ENCODE peak calls at places on chromosome 7, in nine cellular contexts. I is putamen; Q is NCI-H1436; O is AG10803; A is activated naive CD8-positive, alpha-beta T cell treated with anti-CD3 and anti-CD28 coated beads, Interleukin-2, amount 50 U/mL, for 16 hours; W is stimulated activated naive CD8-positive, alpha-beta T cell treated with anti-CD3 and anti-CD28 coated beads, Interleukin-15, Interleukin-2, amounts not matched to agents 100 U/mL and 50 U/mL, for 24 hours; F is iPS-NIHi11; J is aorta; C is NB4. E is an unnamed sample.

GRCh38 chr7:16646427-16647081 is 573 bp downstream of the BZW2 start:
- DNase-seq in I (peak), Q (no peak), O (no peak), A (peak), W (peak), F (no peak), J (peak), C (peak), E (no peak)

GRCh38 chr7:150556521-150557138 is 10.6 kb upstream of the GIMAP4 start:
- DNase-seq in I (no peak), Q (no peak), O (no peak), A (no peak), W (no peak), F (no peak), J (no peak), C (no peak), E (no peak)

GRCh38 chr7:150826061-150826849 is 25.7 kb downstream of the TMEM176A start:
- DNase-seq in I (no peak), Q (no peak), O (no peak), A (no peak), W (no peak), F (no peak), J (no peak), C (no peak), E (no peak)

GRCh38 chr7:25305831-25306230 is 77.5 kb upstream of the NPVF start:
- DNase-seq in I (no peak), Q (no peak), O (no peak), A (no peak), W (no peak), F (no peak), J (no peak), C (no peak), E (no peak)

GRCh38 chr7:20282960-20283359 is 47.7 kb upstream of the ITGB8 start:
- DNase-seq in I (no peak), Q (no peak), O (no peak), A (no peak), W (no peak), F (no peak), J (no peak), C (no peak), E (no peak)

GRCh38 chr7:69759373-69759772 is 161.1 kb downstream of the AUTS2 start:
- DNase-seq in I (no peak), Q (no peak), O (no peak), A (no peak), W (no peak), F (no peak), J (no peak), C (no peak), E (no peak)

GRCh38 chr7:55174456-55174855 is 155.6 kb downstream of the EGFR start:
- DNase-seq in I (no peak), Q (no peak), O (no peak), A (no peak), W (no peak), F (no peak), J (no peak), C (no peak), E (no peak)

GRCh38 chr7:123285076-123285700 is 85.4 kb upstream of the SLC13A1 start:
- DNase-seq in I (no peak), Q (no peak), O (no peak), A (no peak), W (no peak), F (peak), J (no peak), C (peak), E (peak)

GRCh38 chr7:116145245-116145852 is 65.0 kb upstream of the TES start:
- DNase-seq in I (no peak), Q (no peak), O (no peak), A (no peak), W (no peak), F (no peak), J (no peak), C (no peak), E (no peak)

GRCh38 chr7:142488234-142488633 is 230.4 kb upstream of the PRSS58 start:
- DNase-seq in I (no peak), Q (no peak), O (no peak), A (no peak), W (no peak), F (no peak), J (no peak), C (no peak), E (no peak)

GRCh38 chr7:114481995-114482394 is 67.4 kb downstream of the FOXP2 start:
- DNase-seq in I (no peak), Q (peak), O (peak), A (no peak), W (no peak), F (no peak), J (no peak), C (no peak), E (no peak)

GRCh38 chr7:150903627-150904026 is 51.3 kb downstream of the AOC1 start:
- DNase-seq in I (no peak), Q (no peak), O (peak), A (no peak), W (no peak), F (no peak), J (peak), C (no peak), E (no peak)

GRCh38 chr7:75638607-75639070 is 100.1 kb downstream of the HIP1 start:
- DNase-seq in I (peak), Q (no peak), O (no peak), A (no peak), W (no peak), F (peak), J (peak), C (no peak), E (peak)

GRCh38 chr7:104192434-104192833 is 15.4 kb downstream of the ORC5 start:
- DNase-seq in I (no peak), Q (no peak), O (no peak), A (no peak), W (no peak), F (no peak), J (no peak), C (no peak), E (no peak)

GRCh38 chr7:129886818-129887186 is 66.0 kb downstream of the UBE2H start:
- DNase-seq in I (no peak), Q (no peak), O (no peak), A (no peak), W (no peak), F (no peak), J (no peak), C (no peak), E (no peak)